ENCODE peak calls at places on chromosome 21, in four cellular contexts. G, S, Q and W are unnamed samples.

GRCh38 chr21:42673633-42674328 is 20.4 kb downstream of the PDE9A start:
- DNase-seq in G (no peak), S (no peak), Q (no peak), W (no peak)

GRCh38 chr21:42583992-42584641 is 69.3 kb upstream of the PDE9A start:
- DNase-seq in G (no peak), S (no peak), Q (no peak), W (no peak)

GRCh38 chr21:21188513-21189188 is 190.4 kb downstream of the NCAM2 start:
- DNase-seq in G (no peak), S (no peak), Q (no peak), W (no peak)

GRCh38 chr21:41322496-41323382 is 6.1 kb downstream of the FAM3B start:
- DNase-seq in G (no peak), S (no peak), Q (no peak), W (peak)

GRCh38 chr21:43270800-43271261 is 102.0 kb downstream of the CRYAA start:
- DNase-seq in G (no peak), S (peak), Q (no peak), W (no peak)

GRCh38 chr21:23890652-23891051 is 1716.6 kb downstream of the MRPL39 start:
- DNase-seq in G (no peak), S (peak), Q (no peak), W (no peak)

GRCh38 chr21:42619841-42620240 is 33.6 kb upstream of the PDE9A start:
- DNase-seq in G (no peak), S (no peak), Q (no peak), W (no peak)

GRCh38 chr21:39630827-39631226 is 18.1 kb downstream of the B3GALT5 start:
- DNase-seq in G (no peak), S (peak), Q (no peak), W (no peak)

GRCh38 chr21:17270234-17270633 is 242.6 kb upstream of the CXADR start:
- DNase-seq in G (peak), S (peak), Q (peak), W (peak)

GRCh38 chr21:38386967-38387366 is 111.3 kb downstream of the ERG start:
- DNase-seq in G (no peak), S (peak), Q (peak), W (peak)

GRCh38 chr21:21159253-21159899 is 161.2 kb downstream of the NCAM2 start:
- DNase-seq in G (no peak), S (peak), Q (no peak), W (no peak)

GRCh38 chr21:39688010-39688409 is 57.0 kb upstream of the IGSF5 start:
- DNase-seq in G (no peak), S (no peak), Q (no peak), W (no peak)

GRCh38 chr21:43269461-43269860 is 100.7 kb downstream of the CRYAA start:
- DNase-seq in G (peak), S (no peak), Q (no peak), W (no peak)

GRCh38 chr21:29851611-29852010 is 88.2 kb downstream of the GRIK1 start:
- DNase-seq in G (no peak), S (no peak), Q (no peak), W (no peak)

GRCh38 chr21:14740116-14740515 is 194.0 kb upstream of the SAMSN1 start:
- DNase-seq in G (no peak), S (no peak), Q (no peak), W (no peak)

GRCh38 chr21:33915368-33916199 is at the start of gene ATP5PO:
- DNase-seq in G (peak), S (peak), Q (peak), W (peak)

GRCh38 chr21:15841856-15842564 is 112.2 kb downstream of the USP25 start:
- DNase-seq in G (no peak), S (peak), Q (peak), W (no peak)

GRCh38 chr21:42094811-42095210 is 23.7 kb downstream of the UMODL1 start:
- DNase-seq in G (no peak), S (no peak), Q (no peak), W (no peak)

GRCh38 chr21:39666681-39667315 is 54.1 kb downstream of the B3GALT5 start:
- DNase-seq in G (no peak), S (no peak), Q (no peak), W (no peak)

GRCh38 chr21:28445081-28445830 is 547.4 kb downstream of the LTN1 start:
- DNase-seq in G (no peak), S (peak), Q (peak), W (no peak)

GRCh38 chr21:15063821-15064575 is 802 bp downstream of the NRIP1 start:
- DNase-seq in G (peak), S (peak), Q (peak), W (peak)

GRCh38 chr21:38649120-38649519 is 150.8 kb upstream of the ERG start:
- DNase-seq in G (no peak), S (no peak), Q (no peak), W (no peak)

DNA sequence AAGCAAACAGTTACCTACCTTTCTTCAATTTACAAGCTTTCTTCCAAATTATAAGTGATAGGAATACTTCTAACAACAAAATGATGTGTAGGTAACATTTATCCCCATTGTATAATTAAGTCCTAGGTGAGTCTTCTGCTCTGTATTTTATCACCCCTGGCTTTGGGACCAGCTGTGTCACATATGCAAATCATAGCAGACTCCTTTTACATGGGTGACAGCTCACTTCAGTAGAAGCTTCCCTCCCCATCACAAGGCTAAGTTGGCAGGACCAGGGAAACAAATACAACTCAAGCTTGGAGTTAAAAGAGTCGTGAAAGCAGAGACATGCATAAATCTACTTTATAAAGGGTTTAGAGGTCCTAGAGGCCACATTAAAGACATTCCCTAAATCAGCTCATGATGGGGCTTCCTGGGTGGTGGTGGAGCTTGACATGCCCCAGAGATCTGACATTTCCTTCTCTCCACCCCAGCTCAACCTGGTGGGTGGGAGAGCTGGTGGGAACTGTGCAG is 121.2 kb upstream of the RUNX1 start:
- DNase-seq in G (no peak), S (no peak), Q (no peak), W (no peak)
- TF ChIP-seq EZH2 in G (no peak), S (no peak), Q (no peak), W (no peak)

GRCh38 chr21:46097826-46098286 is at the start of gene COL6A2:
- DNase-seq in G (peak), S (peak), Q (no peak), W (peak)

GRCh38 chr21:46100020-46100419 is 2.1 kb downstream of the COL6A2 start:
- DNase-seq in G (no peak), S (no peak), Q (no peak), W (no peak)

GRCh38 chr21:46100426-46100825 is 2.5 kb downstream of the COL6A2 start:
- DNase-seq in G (no peak), S (peak), Q (no peak), W (peak)

GRCh38 chr21:46098303-46099141 is 610 bp downstream of the COL6A2 start:
- DNase-seq in G (peak), S (no peak), Q (no peak), W (peak)

GRCh38 chr21:46099476-46099875 is 1.6 kb downstream of the COL6A2 start:
- DNase-seq in G (peak), S (no peak), Q (no peak), W (peak)
- TF ChIP-seq EZH2 in G (no peak), S (no peak), Q (no peak), W (no peak)

GRCh38 chr21:36709868-36710728 is 11.2 kb downstream of the SIM2 start:
- DNase-seq in G (peak), S (no peak), Q (no peak), W (no peak)
- TF ChIP-seq EZH2 in G (no peak), S (peak), Q (no peak), W (no peak)

GRCh38 chr21:26331581-26331980 is 161.0 kb upstream of the APP start:
- DNase-seq in G (no peak), S (no peak), Q (no peak), W (no peak)
- TF ChIP-seq EZH2 in G (no peak), S (no peak), Q (no peak), W (no peak)

DNA sequence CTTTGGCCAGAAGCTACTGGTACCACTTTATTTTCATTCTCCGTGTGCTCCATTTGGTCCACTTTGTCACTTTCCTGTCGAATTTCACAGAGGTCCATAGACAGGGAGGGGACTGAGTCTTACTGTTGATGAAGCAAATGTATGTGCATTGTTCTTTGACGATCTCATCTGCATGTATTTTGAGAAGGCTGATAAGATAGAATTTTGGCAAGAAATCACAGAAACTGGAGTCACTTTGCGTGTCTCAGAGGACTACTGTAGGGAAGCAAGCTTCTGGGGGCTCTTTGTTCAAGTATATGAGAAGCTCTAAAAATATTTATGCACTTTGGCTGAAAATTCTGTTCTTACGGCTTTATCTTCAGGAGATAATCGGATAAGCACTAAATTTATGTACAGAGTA is 78.1 kb downstream of the PCBP3 start:
- DNase-seq in G (no peak), S (peak), Q (no peak), W (no peak)
- TF ChIP-seq EZH2 in G (no peak), S (no peak), Q (no peak), W (no peak)

DNA sequence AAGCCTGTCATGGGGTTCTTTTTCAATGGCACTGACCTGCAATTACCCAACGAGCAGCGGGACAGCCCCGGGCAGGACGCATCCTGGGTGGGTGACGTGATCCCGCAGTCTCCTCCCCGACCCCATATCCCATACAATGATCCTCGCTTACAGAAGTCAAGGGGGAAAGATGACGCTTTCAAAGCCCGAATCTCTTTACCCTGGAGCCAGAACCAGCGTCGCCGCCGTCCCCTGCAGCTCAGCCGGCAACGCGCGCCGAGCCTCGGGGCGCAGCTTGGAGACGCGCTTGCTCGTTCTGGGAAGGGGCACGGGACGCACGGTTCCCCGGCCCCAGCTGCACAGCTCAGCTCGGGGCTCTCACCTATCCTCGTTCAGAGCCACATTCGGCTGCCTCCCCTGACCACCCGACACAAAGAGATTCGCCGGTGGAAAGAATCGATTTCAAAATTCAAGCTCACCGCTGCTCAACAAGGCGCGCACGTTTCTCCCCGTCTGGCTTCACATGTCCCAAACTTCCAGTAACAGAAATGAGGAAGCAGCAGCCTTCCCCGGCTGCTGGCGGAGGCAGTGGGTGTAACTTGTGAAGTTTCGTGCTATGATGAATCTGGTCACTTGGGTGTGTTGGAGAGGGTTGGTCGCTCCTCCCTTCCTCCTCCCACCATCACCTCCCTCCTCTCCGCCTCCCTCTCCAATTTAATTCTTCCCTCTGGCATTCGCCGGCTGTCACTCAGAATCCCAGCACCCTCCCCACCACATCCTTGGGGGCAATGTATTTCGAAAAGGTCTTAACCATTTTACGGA is at the start of gene TIAM1:
- DNase-seq in G (peak), S (peak), Q (peak), W (peak)
- TF ChIP-seq EZH2 in G (peak), S (no peak), Q (no peak), W (no peak)

GRCh38 chr21:31902438-31902837 is 29.6 kb downstream of the HUNK start:
- DNase-seq in G (no peak), S (no peak), Q (no peak), W (no peak)

GRCh38 chr21:31898898-31899630 is 26.2 kb downstream of the HUNK start:
- DNase-seq in G (no peak), S (no peak), Q (no peak), W (no peak)

GRCh38 chr21:31901342-31901741 is 28.5 kb downstream of the HUNK start:
- DNase-seq in G (no peak), S (no peak), Q (no peak), W (peak)

GRCh38 chr21:31897311-31897710 is 24.5 kb downstream of the HUNK start:
- DNase-seq in G (no peak), S (peak), Q (no peak), W (no peak)

GRCh38 chr21:31900121-31900895 is 27.5 kb downstream of the HUNK start:
- DNase-seq in G (no peak), S (no peak), Q (no peak), W (peak)
- TF ChIP-seq EZH2 in G (no peak), S (no peak), Q (no peak), W (no peak)

GRCh38 chr21:44286086-44286715 is 525 bp downstream of the AIRE start:
- DNase-seq in G (no peak), S (no peak), Q (no peak), W (no peak)
- TF ChIP-seq EZH2 in G (peak), S (no peak), Q (no peak), W (no peak)